ENCODE peak calls at places on chromosomes 7 and 10, in seven cellular contexts. N, P, V, I, E, G and J are unnamed samples.
A peak's percentile ranks its signal among the peaks of the same experiment; 100 is the strongest.

GRCh38 chr7:27182861-27183681 is 2.0 kb downstream of the HOXA11 start:
- DNase-seq in N (peak; percentile 13), P (no peak), V (no peak), I (no peak), E (no peak), G (no peak), J (no peak)

GRCh38 chr7:16724344-16724743 is 29.2 kb upstream of the TSPAN13 start:
- DNase-seq in N (no peak), P (no peak), V (no peak), I (no peak), E (no peak), G (no peak), J (no peak)

GRCh38 chr10:74189999-74190421 is 39.0 kb downstream of the ADK start:
- DNase-seq in N (no peak), P (no peak), V (peak; percentile 93), I (peak; percentile 53), E (peak; percentile 100), G (no peak), J (peak; percentile 63)

GRCh38 chr10:1591045-1591444 is 146.3 kb downstream of the ADARB2 start:
- DNase-seq in N (no peak), P (no peak), V (no peak), I (no peak), E (no peak), G (no peak), J (no peak)

GRCh38 chr7:55309040-55309991 is 55.8 kb upstream of the LANCL2 start:
- DNase-seq in N (no peak), P (no peak), V (no peak), I (no peak), E (no peak), G (peak; percentile 16), J (no peak)

GRCh38 chr10:32953277-32953927 is 4.6 kb downstream of the ITGB1 start:
- DNase-seq in N (no peak), P (no peak), V (no peak), I (no peak), E (no peak), G (no peak), J (no peak)

GRCh38 chr7:128814496-128814895 is 15.7 kb upstream of the FLNC start:
- DNase-seq in N (no peak), P (no peak), V (no peak), I (no peak), E (no peak), G (no peak), J (no peak)

GRCh38 chr10:2985729-2986232 is 81.6 kb upstream of the PFKP start:
- DNase-seq in N (no peak), P (no peak), V (peak; percentile 66), I (peak; percentile 87), E (peak; percentile 64), G (no peak), J (peak; percentile 65)

GRCh38 chr7:100574362-100575205 is 884 bp upstream of the SAP25 start:
- DNase-seq in N (no peak), P (no peak), V (no peak), I (no peak), E (no peak), G (no peak), J (no peak)

GRCh38 chr7:128410092-128410665 is 397 bp upstream of the IMPDH1 start:
- DNase-seq in N (no peak), P (peak; percentile 61), V (peak; percentile 81), I (peak; percentile 76), E (peak; percentile 62), G (no peak), J (peak; percentile 72)

GRCh38 chr10:92290076-92290836 is 622 bp downstream of the CPEB3 start:
- DNase-seq in N (peak; percentile 54), P (peak; percentile 29), V (peak; percentile 49), I (peak; percentile 58), E (peak; percentile 44), G (no peak), J (peak; percentile 52)

GRCh38 chr7:68929712-68930395 is 668.4 kb upstream of the AUTS2 start:
- DNase-seq in N (no peak), P (peak; percentile 31), V (peak; percentile 2), I (peak; percentile 8), E (no peak), G (no peak), J (peak; percentile 63)

GRCh38 chr7:131109011-131109756 is 218.5 kb upstream of the MKLN1 start:
- DNase-seq in N (no peak), P (no peak), V (peak; percentile 56), I (no peak), E (peak; percentile 19), G (no peak), J (no peak)

GRCh38 chr10:86293323-86293840 is 73.2 kb downstream of the GRID1 start:
- DNase-seq in N (no peak), P (no peak), V (no peak), I (no peak), E (no peak), G (no peak), J (no peak)

GRCh38 chr10:86596266-86596665 is 58.1 kb upstream of the OPN4 start:
- DNase-seq in N (peak; percentile 30), P (no peak), V (no peak), I (no peak), E (no peak), G (no peak), J (peak; percentile 69)

GRCh38 chr10:133527779-133528271 is 662 bp downstream of the CYP2E1 start:
- DNase-seq in N (no peak), P (no peak), V (no peak), I (no peak), E (no peak), G (no peak), J (no peak)

GRCh38 chr7:45159296-45159695 is 1.7 kb downstream of the RAMP3 start:
- DNase-seq in N (no peak), P (no peak), V (no peak), I (no peak), E (no peak), G (no peak), J (no peak)

GRCh38 chr10:3071405-3072198 is 4.3 kb downstream of the PFKP start:
- DNase-seq in N (no peak), P (no peak), V (peak; percentile 96), I (no peak), E (peak; percentile 83), G (no peak), J (no peak)

GRCh38 chr10:33143160-33143728 is 185.2 kb upstream of the ITGB1 start:
- DNase-seq in N (peak; percentile 32), P (no peak), V (peak; percentile 93), I (no peak), E (peak; percentile 100), G (no peak), J (peak; percentile 71)

GRCh38 chr10:132407243-132407746 is 10.3 kb downstream of the PWWP2B start:
- DNase-seq in N (peak; percentile 95), P (peak; percentile 49), V (no peak), I (peak; percentile 68), E (peak; percentile 17), G (peak; percentile 74), J (no peak)

GRCh38 chr7:96246972-96247371 is 74.9 kb downstream of the SLC25A13 start:
- DNase-seq in N (no peak), P (no peak), V (no peak), I (no peak), E (no peak), G (no peak), J (no peak)
- H3K4me3 ChIP-seq in N (no peak overlapping the region), P (no peak overlapping the region), V (no peak overlapping the region), I (no peak overlapping the region), E (no peak overlapping the region), G (no peak overlapping the region), J (no peak overlapping the region)

GRCh38 chr7:157794764-157795101 is 457.9 kb downstream of the DNAJB6 start:
- DNase-seq in N (no peak), P (no peak), V (no peak), I (no peak), E (no peak), G (no peak), J (no peak)

GRCh38 chr7:157793973-157794763 is 457.4 kb downstream of the DNAJB6 start:
- DNase-seq in N (no peak), P (peak; percentile 3), V (no peak), I (no peak), E (no peak), G (no peak), J (no peak)

GRCh38 chr7:157795631-157796030 is 458.8 kb downstream of the DNAJB6 start:
- DNase-seq in N (no peak), P (no peak), V (no peak), I (no peak), E (no peak), G (no peak), J (no peak)

GRCh38 chr7:157796846-157797245 is 460.0 kb downstream of the DNAJB6 start:
- DNase-seq in N (no peak), P (peak; percentile 3), V (no peak), I (no peak), E (no peak), G (no peak), J (no peak)

DNA sequence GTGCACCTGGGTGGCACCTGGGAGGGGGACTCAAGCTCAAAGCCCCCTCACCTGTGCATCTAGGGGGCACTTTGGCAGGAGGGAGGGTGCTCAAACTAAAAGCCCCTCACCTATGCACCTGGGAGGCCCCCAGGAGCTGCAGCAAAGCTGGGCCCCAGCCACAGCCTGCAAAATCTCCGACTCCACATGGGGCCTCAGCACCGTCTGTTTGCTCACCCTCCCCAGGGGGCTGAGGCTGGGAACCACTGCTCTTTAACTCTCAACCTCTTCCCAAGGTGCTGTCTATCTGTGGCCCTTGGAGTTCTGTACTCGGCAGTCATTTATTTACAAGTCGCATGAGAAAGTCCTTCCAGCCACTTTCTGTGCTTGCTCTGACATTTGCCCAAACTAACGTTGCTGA is 458.4 kb downstream of the DNAJB6 start:
- DNase-seq in N (no peak), P (no peak), V (no peak), I (no peak), E (no peak), G (no peak), J (no peak)
- H3K9me3 ChIP-seq in N (no peaks in the 10 kb centered on the region), P (no peaks in the 10 kb centered on the region), V (peaks cover 58% of the 10 kb centered on the region), I (no peaks in the 10 kb centered on the region), E (no peaks in the 10 kb centered on the region), G (no peaks in the 10 kb centered on the region), J (no peaks in the 10 kb centered on the region)

DNA sequence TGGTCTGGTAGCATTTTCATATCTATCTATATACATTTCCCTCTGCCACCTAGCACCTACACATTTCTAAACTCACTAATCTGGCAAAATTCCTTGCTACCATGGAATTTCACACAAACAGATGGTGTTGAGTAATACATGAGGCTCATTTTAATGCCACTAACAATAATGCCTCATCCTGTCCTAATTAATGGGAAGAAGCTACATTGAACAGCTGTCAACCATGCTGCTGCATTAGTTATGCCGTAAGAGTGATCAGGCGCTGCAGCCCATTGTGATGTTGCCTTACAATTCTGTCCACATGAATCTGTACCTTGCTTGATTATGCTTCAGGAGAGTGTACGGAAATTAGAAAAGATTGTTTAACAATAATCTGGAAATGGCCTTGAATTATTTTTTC is 23.2 kb downstream of the COL1A2 start:
- DNase-seq in N (no peak), P (no peak), V (no peak), I (no peak), E (no peak), G (no peak), J (no peak)
- H3K4me3 ChIP-seq in N (no peak overlapping the region), P (no peak overlapping the region), V (no peak overlapping the region), I (no peak overlapping the region), E (no peak overlapping the region), G (no peak overlapping the region), J (no peak overlapping the region)

DNA sequence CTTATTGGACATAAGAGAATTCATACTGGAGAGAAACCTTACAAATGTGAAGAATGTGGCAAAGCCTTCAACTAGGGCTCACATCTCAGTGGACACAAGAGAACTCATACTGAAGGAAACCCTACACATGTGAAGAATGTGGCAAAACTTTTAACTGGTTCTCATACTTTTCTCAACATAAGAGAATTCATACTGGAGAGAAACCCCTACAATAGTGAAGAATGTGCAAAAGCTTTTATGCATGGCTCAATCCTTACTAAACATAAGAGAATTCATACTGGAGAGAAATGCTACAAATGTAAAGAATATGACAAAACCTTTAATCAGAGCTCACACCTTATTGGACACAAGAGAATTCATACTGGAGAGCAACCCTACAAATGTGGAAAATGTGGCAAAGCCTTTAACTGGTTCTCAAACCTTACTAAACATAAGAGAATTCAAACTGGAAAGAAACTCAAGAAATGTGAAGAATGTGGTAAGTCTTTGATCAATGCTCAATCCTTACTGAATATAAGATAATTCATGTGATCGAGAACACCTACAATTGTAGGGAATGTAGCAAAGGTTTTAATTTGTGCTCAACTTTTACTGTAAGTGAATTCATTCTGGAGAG is 121.8 kb upstream of the ZNF722 start:
- DNase-seq in N (no peak), P (no peak), V (no peak), I (no peak), E (no peak), G (no peak), J (no peak)
- H3K9me3 ChIP-seq in N (peaks cover 3% of the 10 kb centered on the region), P (peaks cover 54% of the 10 kb centered on the region), V (peaks cover 18% of the 10 kb centered on the region), I (peaks cover 12% of the 10 kb centered on the region), E (peaks cover 53% of the 10 kb centered on the region), G (peaks cover 2% of the 10 kb centered on the region), J (no peaks in the 10 kb centered on the region)